ENCODE peak calls at places on chromosomes 12 and 14, in ten cellular contexts. C is psoas muscle; Q is lower lobe of right lung; S is CD8-positive, alpha-beta memory T cell; O is CD4-positive, alpha-beta T cell; Y is A549; V is upper lobe of right lung; K is cardiac muscle cell; A is hepatocyte; X is aorta. P is an unnamed sample. For H3K9me3, the result is how much of the 10 kb centered on the place peaks cover.

GRCh38 chr12:57128519-57129247 is 400 bp downstream of the LRP1 start:
- DNase-seq in A (no peak), Q (no peak), C (no peak), V (no peak), Y (no peak), K (no peak), S (no peak), X (no peak), O (peak), P (peak)

GRCh38 chr12:123856681-123857080 is 94.6 kb downstream of the DNAH10 start:
- DNase-seq in X (no peak), V (no peak), Y (no peak), K (no peak), S (no peak), A (no peak), Q (no peak), O (no peak), C (no peak), P (no peak)

GRCh38 chr12:93081810-93082165 is 152.7 kb upstream of the EEA1 start:
- DNase-seq in A (no peak), O (no peak), Q (no peak), X (no peak), K (no peak), S (no peak), Y (no peak), V (no peak), C (no peak), P (no peak)

GRCh38 chr12:64669270-64669842 is 59.1 kb downstream of the RASSF3 start:
- DNase-seq in O (peak), X (peak), S (peak), K (peak), Y (no peak), Q (peak), C (no peak), V (peak), A (no peak), P (peak)

GRCh38 chr14:50501642-50502041 is 30.7 kb downstream of the MAP4K5 start:
- DNase-seq in C (no peak), O (no peak), K (peak), S (no peak), V (no peak), A (no peak), X (no peak), Q (no peak), Y (peak), P (no peak)

GRCh38 chr12:123499332-123499731 is 34.2 kb downstream of the RILPL1 start:
- DNase-seq in O (no peak), Y (no peak), S (no peak), Q (no peak), X (no peak), C (no peak), A (no peak), K (no peak), V (no peak), P (no peak)

GRCh38 chr14:91288876-91289275 is 44.4 kb upstream of the GPR68 start:
- DNase-seq in A (no peak), X (no peak), K (no peak), C (no peak), O (no peak), V (no peak), Q (peak), S (no peak), Y (no peak), P (no peak)

GRCh38 chr14:83529531-83529930 is 1995.9 kb upstream of the SEL1L start:
- DNase-seq in A (no peak), X (no peak), Q (no peak), K (no peak), S (no peak), O (no peak), Y (no peak), C (no peak), V (no peak), P (no peak)

GRCh38 chr14:20539906-20540305 is 20.9 kb downstream of the RNASE9 start:
- DNase-seq in S (no peak), Y (no peak), O (no peak), A (no peak), X (no peak), K (no peak), Q (no peak), C (no peak), V (no peak), P (no peak)

GRCh38 chr14:37544407-37544806 is 50.6 kb downstream of the FOXA1 start:
- DNase-seq in Q (no peak), X (no peak), C (no peak), V (no peak), O (no peak), Y (no peak), S (no peak), K (no peak), A (no peak), P (no peak)

GRCh38 chr14:105938959-105939358 is 412.6 kb downstream of the TMEM121 start:
- DNase-seq in Q (no peak), A (no peak), S (no peak), Y (no peak), C (no peak), V (no peak), O (no peak), X (no peak), K (no peak), P (no peak)

GRCh38 chr14:71638523-71639196 is 293.6 kb upstream of the RGS6 start:
- DNase-seq in O (no peak), C (no peak), A (no peak), X (no peak), Q (no peak), K (no peak), S (no peak), Y (no peak), V (no peak), P (no peak)

GRCh38 chr12:118064608-118065007 is 3.6 kb upstream of the WSB2 start:
- DNase-seq in O (no peak), K (no peak), Q (no peak), Y (no peak), C (no peak), V (no peak), S (no peak), A (no peak), X (no peak), P (no peak)

GRCh38 chr14:85528080-85528881 is 1.7 kb upstream of the FLRT2 start:
- DNase-seq in X (no peak), K (peak), O (no peak), Y (peak), C (peak), V (peak), A (peak), S (no peak), Q (no peak), P (peak)

GRCh38 chr12:71029302-71029701 is 108.8 kb upstream of the PTPRR start:
- DNase-seq in S (no peak), Q (no peak), C (no peak), K (no peak), X (no peak), O (no peak), Y (no peak), A (no peak), V (no peak), P (no peak)

GRCh38 chr14:84006643-84007137 is 1523.3 kb upstream of the FLRT2 start:
- DNase-seq in C (no peak), Y (no peak), K (peak), X (no peak), Q (no peak), O (no peak), S (no peak), V (no peak), A (no peak), P (no peak)

GRCh38 chr12:34406996-34407300 is 384.7 kb downstream of the ALG10 start:
- DNase-seq in C (peak), S (peak), V (no peak), Y (no peak), X (peak), K (no peak), A (no peak), O (no peak), Q (peak), P (peak)
- H3K9me3 ChIP-seq in C (under half), S (under half), V (under half), Y (under half), X (under half), K (under half), A (under half), O (half or more), Q (half or more), P (under half)

DNA sequence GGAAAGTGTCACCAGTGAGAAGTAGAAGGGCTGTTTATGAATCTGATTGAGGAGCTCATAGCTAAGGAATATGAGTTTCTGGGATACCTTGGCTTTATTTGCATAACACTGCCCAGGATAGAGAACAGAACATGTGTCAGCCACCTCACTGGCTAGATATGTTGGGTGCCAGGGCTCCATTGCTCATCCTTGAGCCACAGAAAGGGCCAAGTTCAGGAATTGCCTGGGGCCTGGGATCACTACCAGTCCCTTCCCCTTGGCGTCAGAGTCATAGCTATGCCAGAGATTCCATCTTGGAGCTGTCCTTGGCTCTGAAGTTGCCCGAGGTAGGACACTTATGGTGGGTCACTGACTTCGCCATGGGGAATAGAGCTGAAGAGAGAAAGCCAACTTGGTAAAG is 49.0 kb downstream of the IFT43 start:
- DNase-seq in V (no peak), S (no peak), Q (no peak), X (no peak), Y (no peak), A (no peak), O (no peak), K (no peak), C (no peak), P (no peak)
- H3K27ac ChIP-seq in V (no peak), S (no peak), Q (no peak), X (no peak), Y (no peak), A (no peak), O (no peak), K (no peak), C (no peak), P (no peak)

DNA sequence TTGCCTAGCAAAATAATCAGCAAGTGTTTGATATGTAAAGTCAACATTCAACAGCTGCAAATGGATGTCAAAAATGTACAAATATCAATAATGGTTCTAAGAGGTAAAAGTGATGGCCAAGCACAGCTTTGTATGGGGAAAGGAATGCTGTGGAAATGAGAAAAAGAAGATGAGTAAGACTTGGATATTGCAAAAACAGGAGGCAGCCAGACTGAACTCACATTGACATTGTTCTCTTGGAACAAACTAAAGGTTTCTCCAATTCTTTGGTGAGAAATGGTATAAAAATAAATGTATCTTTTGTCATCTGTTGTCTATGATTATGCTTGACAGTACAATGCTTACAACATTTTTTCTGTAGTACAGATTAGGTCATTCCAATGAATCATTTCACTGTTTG is 465.8 kb downstream of the NOVA1 start:
- DNase-seq in S (no peak), Y (no peak), A (no peak), O (no peak), C (no peak), K (peak), Q (no peak), X (no peak), V (no peak), P (no peak)
- H3K9me3 ChIP-seq in S (under half), Y (under half), A (under half), O (under half), C (under half), K (under half), Q (under half), X (under half), V (under half), P (under half)

DNA sequence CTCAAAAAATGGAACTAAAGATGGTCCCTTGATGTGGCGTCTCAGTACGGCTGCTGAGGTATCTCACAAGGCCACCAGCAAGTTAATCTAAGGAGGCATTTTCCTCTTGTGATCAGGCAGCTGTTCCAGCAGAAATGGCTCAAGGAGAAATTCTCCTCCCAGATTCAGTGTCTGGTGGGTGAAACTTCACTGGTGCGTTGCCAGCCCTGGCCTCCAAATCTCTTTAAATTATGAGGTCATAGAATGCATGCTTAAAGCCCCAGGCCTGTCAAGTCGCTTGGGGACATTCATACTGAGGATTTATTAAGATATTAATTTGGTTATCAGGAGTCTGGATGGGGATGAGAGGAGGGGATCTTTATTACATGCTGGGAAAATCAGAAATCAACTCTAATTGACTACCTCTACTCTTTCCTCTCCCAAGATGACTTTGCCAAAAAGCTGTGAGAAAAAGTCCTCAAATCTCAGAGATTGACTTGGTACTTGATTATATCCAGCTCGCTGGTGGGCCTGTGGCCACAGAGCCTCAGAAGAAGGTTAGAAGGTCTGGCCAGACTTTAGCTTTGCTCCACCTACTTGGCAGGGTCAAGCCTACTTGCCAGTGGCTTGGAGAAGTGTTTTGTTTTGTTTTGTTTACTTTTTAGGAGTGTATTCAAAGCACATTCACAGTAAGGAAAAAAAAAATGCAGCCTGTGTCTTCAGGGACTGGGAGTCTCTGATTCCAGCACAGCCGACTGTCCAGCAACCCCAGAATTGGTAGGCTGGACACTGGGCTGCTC is 73.1 kb downstream of the PPP2R5C start:
- DNase-seq in X (no peak), A (no peak), V (no peak), Y (peak), Q (no peak), C (no peak), O (no peak), K (peak), S (no peak), P (no peak)
- H3K27ac ChIP-seq in X (no peak), A (no peak), V (peak), Y (no peak), Q (peak), C (peak), O (peak), K (no peak), S (no peak), P (peak)

GRCh38 chr14:31718985-31719384 is 157.8 kb downstream of the NUBPL start:
- DNase-seq in O (no peak), S (no peak), Y (no peak), K (no peak), X (no peak), Q (no peak), C (no peak), V (no peak), A (no peak), P (no peak)

GRCh38 chr14:31718585-31718984 is 157.4 kb downstream of the NUBPL start:
- DNase-seq in A (no peak), K (no peak), C (no peak), X (no peak), V (no peak), Y (no peak), O (no peak), S (no peak), Q (no peak), P (no peak)

GRCh38 chr14:31717294-31718085 is 156.3 kb downstream of the NUBPL start:
- DNase-seq in X (no peak), A (no peak), V (no peak), K (peak), Q (no peak), C (no peak), S (no peak), O (no peak), Y (no peak), P (no peak)

GRCh38 chr14:31712244-31713127 is 151.3 kb downstream of the NUBPL start:
- DNase-seq in S (no peak), K (no peak), Y (no peak), A (no peak), X (no peak), C (no peak), V (no peak), Q (no peak), O (no peak), P (no peak)

DNA sequence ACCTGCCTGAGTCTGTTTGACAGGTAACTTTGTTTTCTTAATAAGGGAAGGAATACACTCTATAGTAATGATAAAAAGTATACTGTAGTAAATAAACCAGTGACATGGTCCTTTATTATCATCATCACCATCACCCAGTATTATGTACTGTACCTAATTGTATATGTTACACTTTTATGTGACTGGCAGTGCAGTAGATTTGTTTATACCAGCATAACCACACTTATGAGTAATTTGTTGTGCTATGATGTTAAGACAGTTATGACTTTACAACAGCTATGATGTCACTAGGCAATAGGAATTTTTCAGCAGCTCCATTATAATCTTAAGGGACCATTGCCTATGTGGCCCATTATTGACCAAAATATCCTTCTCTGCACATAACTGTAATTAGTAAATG is 155.0 kb downstream of the NUBPL start:
- DNase-seq in Y (no peak), S (no peak), O (no peak), V (no peak), A (no peak), C (no peak), X (no peak), K (no peak), Q (no peak), P (no peak)
- H3K9me3 ChIP-seq in Y (under half), S (under half), O (under half), V (under half), A (under half), C (under half), X (under half), K (under half), Q (under half), P (under half)

GRCh38 chr14:89451229-89451628 is 34.2 kb upstream of the FOXN3 start:
- DNase-seq in Q (no peak), V (no peak), A (no peak), X (no peak), Y (no peak), S (no peak), O (no peak), C (no peak), K (no peak), P (no peak)
- H3K27ac ChIP-seq in Q (no peak), V (no peak), A (no peak), X (no peak), Y (no peak), S (no peak), O (no peak), C (no peak), K (no peak), P (no peak)

GRCh38 chr14:28300356-28300755 is 466.2 kb upstream of the FOXG1 start:
- DNase-seq in Q (no peak), K (no peak), Y (no peak), O (no peak), X (no peak), C (no peak), A (no peak), V (no peak), S (no peak), P (no peak)

GRCh38 chr14:28294834-28295440 is 471.6 kb upstream of the FOXG1 start:
- DNase-seq in Y (peak), Q (no peak), S (no peak), K (peak), A (peak), O (no peak), X (no peak), V (no peak), C (no peak), P (no peak)

GRCh38 chr14:28299227-28299626 is 467.4 kb upstream of the FOXG1 start:
- DNase-seq in S (no peak), V (no peak), K (no peak), Q (peak), X (peak), C (no peak), O (no peak), Y (no peak), A (no peak), P (no peak)

GRCh38 chr14:28298156-28298555 is 468.4 kb upstream of the FOXG1 start:
- DNase-seq in O (no peak), C (no peak), X (no peak), K (peak), Q (no peak), V (no peak), A (no peak), S (no peak), Y (no peak), P (no peak)

DNA sequence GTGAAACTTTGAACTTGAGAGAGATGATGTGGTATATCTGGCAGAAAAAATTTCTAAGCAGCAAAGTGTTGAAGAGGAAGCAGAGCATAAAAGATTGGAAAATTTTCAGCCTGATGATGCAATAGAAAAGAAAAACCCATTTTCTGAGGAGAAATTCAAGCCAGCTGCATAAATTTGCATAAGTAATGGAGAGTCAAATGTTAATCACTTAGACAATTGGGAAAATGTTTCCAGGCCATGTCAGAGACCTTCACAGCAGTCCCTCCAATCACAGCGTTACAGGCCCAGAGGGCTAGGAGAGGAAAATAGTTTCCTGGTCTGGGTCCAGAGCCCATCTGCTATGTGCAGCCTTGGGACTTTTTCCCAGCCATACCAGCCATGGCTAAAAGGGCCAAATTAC is 469.0 kb upstream of the FOXG1 start:
- DNase-seq in Y (no peak), V (no peak), X (no peak), Q (no peak), O (no peak), K (peak), A (no peak), S (no peak), C (no peak), P (no peak)
- H3K9me3 ChIP-seq in Y (under half), V (under half), X (under half), Q (under half), O (under half), K (under half), A (under half), S (under half), C (under half), P (under half)

GRCh38 chr14:104826197-104826857 is 25.4 kb downstream of the ZBTB42 start:
- DNase-seq in K (peak), Y (peak), X (peak), S (peak), A (peak), C (peak), Q (peak), V (peak), O (peak), P (peak)
- H3K27ac ChIP-seq in K (peak), Y (peak), X (no peak), S (no peak), A (peak), C (no peak), Q (peak), V (no peak), O (no peak), P (no peak)

P was measured in right cardiac atrium.